ENCODE peak calls at places on chromosome 13, in seven cellular contexts. R, K, W, L, Q, A and H are unnamed samples.

GRCh38 chr13:105118577-105118976 is 1416.9 kb downstream of the EFNB2 start:
- DNase-seq in A (no peak), Q (no peak), L (no peak), W (no peak), K (no peak), R (no peak), H (no peak)

GRCh38 chr13:75153834-75154233 is 328.1 kb downstream of the TBC1D4 start:
- DNase-seq in L (no peak), Q (no peak), K (peak; percentile 33), W (no peak), R (no peak), A (no peak), H (no peak)

GRCh38 chr13:46389985-46390384 is 2.9 kb upstream of the RUBCNL start:
- DNase-seq in Q (no peak), R (no peak), L (peak; percentile 23), K (no peak), W (no peak), A (no peak), H (no peak)

GRCh38 chr13:52001120-52001731 is 10.0 kb downstream of the ATP7B start:
- DNase-seq in A (no peak), K (peak; percentile 59), W (peak; percentile 36), Q (peak; percentile 82), L (no peak), R (peak; percentile 18), H (no peak)

GRCh38 chr13:91774397-91774796 is 376.0 kb downstream of the GPC5 start:
- DNase-seq in A (no peak), W (no peak), K (no peak), L (no peak), R (no peak), Q (peak; percentile 2), H (no peak)

GRCh38 chr13:112638157-112638750 is 50.3 kb upstream of the TUBGCP3 start:
- DNase-seq in K (no peak), W (no peak), A (no peak), Q (no peak), L (no peak), R (no peak), H (no peak)

GRCh38 chr13:67223024-67223423 is 7.1 kb downstream of the PCDH9 start:
- DNase-seq in Q (no peak), A (no peak), R (no peak), W (peak; percentile 21), K (peak; percentile 69), L (no peak), H (peak; percentile 39)

GRCh38 chr13:101703081-101703480 is 250.6 kb downstream of the ITGBL1 start:
- DNase-seq in Q (no peak), W (no peak), L (no peak), K (no peak), R (no peak), A (no peak), H (no peak)

GRCh38 chr13:41544824-41545707 is 87.7 kb downstream of the RGCC start:
- DNase-seq in W (peak; percentile 38), R (no peak), Q (no peak), L (no peak), K (no peak), A (no peak), H (no peak)

GRCh38 chr13:51839711-51840110 is 5.3 kb downstream of the TMEM272 start:
- DNase-seq in Q (no peak), W (no peak), R (no peak), A (no peak), K (no peak), L (no peak), H (no peak)

GRCh38 chr13:21638319-21639282 is 32.3 kb upstream of the FGF9 start:
- DNase-seq in L (peak; percentile 44), R (no peak), Q (peak; percentile 49), A (peak; percentile 24), K (peak; percentile 25), W (peak; percentile 40), H (no peak)

GRCh38 chr13:114063545-114064515 is 68.6 kb downstream of the RASA3 start:
- DNase-seq in K (peak; percentile 81), R (no peak), W (peak; percentile 71), L (no peak), A (no peak), Q (no peak), H (peak; percentile 87)

GRCh38 chr13:50969691-50970090 is 60.1 kb downstream of the RNASEH2B start:
- DNase-seq in Q (peak; percentile 77), W (no peak), R (no peak), A (no peak), L (peak; percentile 18), K (no peak), H (no peak)

GRCh38 chr13:53783466-53783865 is 754.9 kb downstream of the OLFM4 start:
- DNase-seq in Q (no peak), R (no peak), A (no peak), K (no peak), W (no peak), L (peak; percentile 2), H (no peak)

GRCh38 chr13:23673354-23673753 is 103.1 kb downstream of the TNFRSF19 start:
- DNase-seq in R (no peak), K (peak; percentile 98), W (peak; percentile 89), A (no peak), L (no peak), Q (no peak), H (peak; percentile 58)

GRCh38 chr13:112226320-112227002 is 149.7 kb upstream of the SPACA7 start:
- DNase-seq in K (no peak), W (no peak), R (no peak), Q (no peak), L (no peak), A (no peak), H (no peak)

GRCh38 chr13:45451282-45451681 is 13.5 kb upstream of the COG3 start:
- DNase-seq in A (no peak), R (no peak), L (no peak), W (no peak), Q (no peak), K (no peak), H (no peak)

GRCh38 chr13:90416938-90417337 is 930.5 kb upstream of the MIR17HG start:
- DNase-seq in R (no peak), W (no peak), A (no peak), Q (no peak), L (no peak), K (no peak), H (no peak)

GRCh38 chr13:112510002-112510780 is 77.8 kb downstream of the TUBGCP3 start:
- DNase-seq in W (peak; percentile 52), K (peak; percentile 70), Q (peak; percentile 95), L (peak; percentile 53), A (peak; percentile 53), R (no peak), H (no peak)

GRCh38 chr13:98773921-98774320 is 21.4 kb upstream of the SLC15A1 start:
- DNase-seq in K (no peak), A (no peak), R (no peak), L (no peak), Q (no peak), W (no peak), H (no peak)

GRCh38 chr13:98775386-98775785 is 22.9 kb upstream of the SLC15A1 start:
- DNase-seq in A (no peak), R (no peak), W (no peak), L (no peak), Q (no peak), K (no peak), H (no peak)

GRCh38 chr13:98774776-98775175 is 22.3 kb upstream of the SLC15A1 start:
- DNase-seq in Q (no peak), A (no peak), R (no peak), K (no peak), W (no peak), L (no peak), H (no peak)

GRCh38 chr13:98771838-98772611 is 19.6 kb upstream of the SLC15A1 start:
- DNase-seq in Q (no peak), W (no peak), R (no peak), A (no peak), K (no peak), L (no peak), H (no peak)

DNA sequence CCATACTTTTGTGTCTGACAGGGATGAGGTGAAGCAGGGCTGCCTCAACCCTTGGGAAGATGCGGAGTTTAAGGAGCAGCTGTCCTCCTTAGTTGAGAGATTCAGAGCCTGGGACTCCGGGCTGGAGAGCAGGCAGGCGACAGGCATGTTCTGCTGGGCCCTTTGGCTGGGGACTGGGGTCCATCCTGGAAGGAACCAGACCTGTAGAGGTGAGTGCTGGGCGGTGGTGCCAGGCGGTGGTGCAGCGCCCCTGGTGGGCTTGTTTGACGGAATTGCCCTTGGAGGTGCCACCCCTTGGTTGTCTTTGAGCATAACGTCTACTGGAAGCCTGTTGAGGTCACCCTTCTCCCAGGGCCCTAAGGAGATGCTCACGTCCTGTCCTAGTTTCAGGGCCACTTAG is 20.6 kb upstream of the SLC15A1 start:
- DNase-seq in Q (peak; percentile 47), R (no peak), L (no peak), K (no peak), W (no peak), A (no peak), H (no peak)
- TF ChIP-seq CTCF in Q (peak; percentile 45), R (peak; percentile 16), L (no peak), K (no peak), W (peak; percentile 24), A (no peak), H (no peak)

DNA sequence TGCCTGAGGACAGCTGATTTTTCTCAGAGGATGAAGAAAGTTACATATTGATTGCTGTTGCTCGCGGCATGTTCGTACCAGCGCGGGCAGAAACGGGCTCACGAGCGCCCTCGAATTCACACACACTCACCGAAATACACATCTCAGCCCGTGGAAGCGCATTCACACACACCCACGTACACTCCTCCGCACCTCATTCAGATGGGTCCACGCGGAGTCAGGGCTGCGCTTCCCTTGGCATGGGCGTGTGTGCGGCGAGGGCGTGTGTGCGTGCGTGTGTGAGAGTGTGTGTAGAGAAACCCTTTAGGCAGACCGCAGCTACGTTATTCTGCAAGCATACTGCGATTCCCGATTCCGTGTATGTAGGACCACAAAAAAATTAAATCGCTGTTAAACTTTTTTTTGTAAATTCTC is 2.1 kb upstream of the PCDH17 start:
- DNase-seq in W (no peak), A (peak; percentile 19), L (peak; percentile 50), R (no peak), Q (peak; percentile 11), K (no peak), H (no peak)
- TF ChIP-seq CTCF in W (no peak), A (no peak), L (no peak), R (no peak), Q (no peak), K (no peak), H (no peak)

GRCh38 chr13:103884139-103884723 is 818.0 kb upstream of the SLC10A2 start:
- DNase-seq in W (no peak), L (no peak), A (no peak), K (no peak), Q (no peak), R (no peak), H (no peak)
- TF ChIP-seq CTCF in W (no peak), L (no peak), A (no peak), K (no peak), Q (no peak), R (no peak), H (no peak)

GRCh38 chr13:26253787-26254582 is at the start of gene CDK8:
- DNase-seq in Q (peak; percentile 90), R (peak; percentile 80), L (peak; percentile 84), W (peak; percentile 89), A (peak; percentile 80), K (peak; percentile 88), H (peak; percentile 27)

GRCh38 chr13:26254583-26255102 is 714 bp downstream of the CDK8 start:
- DNase-seq in Q (peak; percentile 73), L (peak; percentile 58), R (no peak), W (peak; percentile 13), A (peak; percentile 53), K (peak; percentile 23), H (peak; percentile 1)

GRCh38 chr13:26257049-26257448 is 3.1 kb downstream of the CDK8 start:
- DNase-seq in R (no peak), W (no peak), Q (no peak), L (no peak), K (no peak), A (no peak), H (no peak)

GRCh38 chr13:26253262-26253786 is 605 bp upstream of the CDK8 start:
- DNase-seq in L (no peak), R (no peak), A (no peak), K (no peak), Q (no peak), W (no peak), H (no peak)

GRCh38 chr13:26255717-26256277 is 1.9 kb downstream of the CDK8 start:
- DNase-seq in L (no peak), W (no peak), Q (no peak), R (no peak), K (peak; percentile 6), A (no peak), H (no peak)
- TF ChIP-seq CTCF in L (peak; percentile 24), W (peak; percentile 64), Q (peak; percentile 22), R (peak; percentile 14), K (peak; percentile 34), A (peak; percentile 40), H (peak; percentile 31)